ENCODE peak calls at places on chromosomes 1 and 21, in seven cellular contexts. R, H, U, K, P, A and W are unnamed samples.
A peak's percentile ranks its signal among the peaks of the same experiment; 100 is the strongest.

GRCh38 chr1:156241311-156241811 is 623 bp upstream of the BGLAP start:
- DNase-seq in P (no peak), U (no peak), H (no peak), K (no peak), A (no peak), R (no peak), W (no peak)

GRCh38 chr1:202282596-202283283 is 59.0 kb downstream of the UBE2T start:
- DNase-seq in H (peak; percentile 69), A (no peak), P (no peak), U (no peak), K (no peak), R (no peak), W (no peak)

GRCh38 chr1:162171078-162171477 is 101.6 kb downstream of the NOS1AP start:
- DNase-seq in U (no peak), R (no peak), P (no peak), A (no peak), H (no peak), K (no peak), W (no peak)

GRCh38 chr1:220775238-220775853 is 11.4 kb upstream of the MTARC1 start:
- DNase-seq in K (peak; percentile 59), A (no peak), U (no peak), H (no peak), R (peak; percentile 72), P (peak; percentile 32), W (no peak)

GRCh38 chr21:14916676-14917141 is 148.1 kb downstream of the NRIP1 start:
- DNase-seq in P (no peak), U (no peak), K (no peak), R (no peak), A (no peak), H (no peak), W (no peak)

GRCh38 chr1:111789666-111790316 is 34.1 kb downstream of the DDX20 start:
- DNase-seq in K (no peak), A (no peak), U (no peak), H (no peak), R (no peak), P (no peak), W (no peak)

GRCh38 chr1:100868364-100868995 is 26.2 kb downstream of the EXTL2 start:
- DNase-seq in R (no peak), P (peak; percentile 29), U (no peak), K (peak; percentile 39), H (no peak), A (no peak), W (no peak)

GRCh38 chr1:110433803-110434202 is 17.1 kb upstream of the PROK1 start:
- DNase-seq in K (peak; percentile 74), R (peak; percentile 68), P (no peak), H (no peak), A (no peak), U (no peak), W (peak; percentile 89)

GRCh38 chr21:45093064-45093532 is 18.7 kb downstream of the ADARB1 start:
- DNase-seq in A (no peak), P (no peak), R (no peak), H (no peak), K (no peak), U (no peak), W (no peak)

GRCh38 chr1:192814805-192815204 is 6.0 kb downstream of the RGS2 start:
- DNase-seq in U (no peak), H (no peak), R (no peak), K (no peak), P (no peak), A (no peak), W (no peak)

GRCh38 chr1:57309608-57310007 is 114.3 kb downstream of the DAB1 start:
- DNase-seq in H (no peak), U (no peak), K (no peak), R (no peak), P (no peak), A (no peak), W (no peak)

GRCh38 chr21:42311160-42311559 is 4.0 kb downstream of the TFF3 start:
- DNase-seq in K (no peak), H (no peak), R (no peak), A (no peak), U (no peak), P (peak; percentile 20), W (no peak)

GRCh38 chr21:39518845-39519205 is 67.1 kb downstream of the SH3BGR start:
- DNase-seq in K (no peak), U (no peak), P (no peak), R (no peak), H (no peak), A (no peak), W (no peak)

GRCh38 chr1:222909586-222909985 is 94.7 kb downstream of the DISP1 start:
- DNase-seq in R (no peak), K (no peak), H (no peak), P (no peak), A (no peak), U (no peak), W (no peak)

GRCh38 chr1:31143455-31143854 is 77.9 kb upstream of the PUM1 start:
- DNase-seq in A (no peak), U (no peak), K (no peak), P (no peak), R (no peak), H (no peak), W (no peak)

GRCh38 chr1:198564716-198565115 is 24.2 kb upstream of the ATP6V1G3 start:
- DNase-seq in R (no peak), U (no peak), K (no peak), P (no peak), H (no peak), A (no peak), W (no peak)

GRCh38 chr1:221631551-221631950 is 110.3 kb downstream of the DUSP10 start:
- DNase-seq in R (no peak), K (no peak), A (no peak), P (no peak), U (no peak), H (no peak), W (no peak)

GRCh38 chr1:18256318-18257235 is 149.0 kb downstream of the IGSF21 start:
- DNase-seq in P (peak; percentile 73), A (no peak), R (peak; percentile 93), H (no peak), K (peak; percentile 96), U (peak; percentile 66), W (no peak)

GRCh38 chr1:37478890-37479254 is 4.5 kb downstream of the ZC3H12A start:
- DNase-seq in R (no peak), K (no peak), A (no peak), P (no peak), U (no peak), H (no peak), W (no peak)

GRCh38 chr21:28882345-28882744 is 110.3 kb downstream of the LTN1 start:
- DNase-seq in R (no peak), H (no peak), K (no peak), P (no peak), A (no peak), U (no peak), W (no peak)

GRCh38 chr1:237386362-237387143 is 344.6 kb downstream of the RYR2 start:
- DNase-seq in K (peak; percentile 46), R (no peak), H (no peak), P (peak; percentile 45), A (peak; percentile 13), U (no peak), W (no peak)

GRCh38 chr1:229694053-229694693 is 68.1 kb downstream of the URB2 start:
- DNase-seq in A (peak; percentile 89), R (peak; percentile 53), K (peak; percentile 78), H (peak; percentile 81), P (peak; percentile 98), U (no peak), W (peak; percentile 69)

GRCh38 chr1:26218906-26219494 is 15.0 kb upstream of the CEP85 start:
- DNase-seq in K (no peak), A (no peak), P (peak; percentile 25), H (no peak), R (no peak), U (no peak), W (no peak)

GRCh38 chr1:205568469-205569361 is 63.1 kb downstream of the ELK4 start:
- DNase-seq in R (no peak), A (no peak), U (no peak), P (no peak), H (no peak), K (peak; percentile 42), W (peak; percentile 69)

GRCh38 chr1:14612281-14612680 is 13.8 kb downstream of the KAZN start:
- DNase-seq in K (no peak), R (no peak), A (no peak), U (no peak), P (no peak), H (no peak), W (no peak)